ENCODE peak calls at places on chromosomes 5 and 9, in ten cellular contexts. B, Q, J, L, X, C, D, S, I and R are unnamed samples.

GRCh38 chr9:118529210-118529609 is 825.0 kb downstream of the TLR4 start:
- ATAC-seq in I (no peak), B (peak; percentile 96), D (no peak), Q (peak; percentile 98), C (no peak), X (no peak), L (no peak), S (no peak), J (no peak), R (no peak)

GRCh38 chr9:69466151-69466550 is 141.1 kb downstream of the ENTREP1 start:
- ATAC-seq in D (no peak), B (no peak), I (no peak), C (no peak), X (no peak), L (no peak), Q (no peak), J (no peak), S (no peak), R (no peak)

GRCh38 chr5:169244812-169245211 is 56.1 kb downstream of the SLIT3 start:
- ATAC-seq in I (no peak), C (no peak), Q (no peak), L (no peak), B (no peak), X (no peak), S (no peak), J (no peak), D (no peak), R (no peak)

GRCh38 chr9:93346240-93347112 is 105.0 kb upstream of the FAM120A start:
- ATAC-seq in B (peak; percentile 61), L (peak; percentile 72), Q (peak; percentile 81), S (no peak), X (no peak), C (no peak), D (peak; percentile 42), I (no peak), J (no peak), R (peak; percentile 43)

GRCh38 chr5:139342423-139342723 is 719 bp downstream of the PAIP2 start:
- ATAC-seq in X (no peak), J (no peak), L (no peak), Q (no peak), I (peak; percentile 58), S (no peak), B (no peak), D (no peak), C (no peak), R (no peak)

GRCh38 chr5:36629729-36630128 is 23.3 kb downstream of the SLC1A3 start:
- ATAC-seq in S (no peak), D (no peak), Q (no peak), J (no peak), X (no peak), B (peak; percentile 90), L (no peak), I (no peak), C (no peak), R (no peak)

GRCh38 chr5:55160493-55161209 is 680 bp downstream of the GPX8 start:
- ATAC-seq in D (peak; percentile 86), S (peak; percentile 82), Q (peak; percentile 87), B (peak; percentile 79), X (peak; percentile 79), I (no peak), C (no peak), L (peak; percentile 75), J (peak; percentile 85), R (peak; percentile 83)

GRCh38 chr5:26416911-26417310 is 621.5 kb downstream of the CDH9 start:
- ATAC-seq in Q (no peak), J (no peak), I (no peak), S (no peak), C (no peak), D (no peak), L (no peak), B (no peak), X (no peak), R (peak; percentile 22)

GRCh38 chr5:143200781-143201398 is 202.6 kb downstream of the NR3C1 start:
- ATAC-seq in Q (peak; percentile 94), S (peak; percentile 44), B (peak; percentile 99), I (no peak), C (no peak), X (peak; percentile 68), D (peak; percentile 39), L (peak; percentile 62), J (no peak), R (peak; percentile 31)

GRCh38 chr5:141876628-141877477 is 1.4 kb downstream of the PCDH1 start:
- ATAC-seq in L (peak; percentile 32), J (peak; percentile 21), Q (no peak), I (no peak), C (peak; percentile 28), D (peak; percentile 29), X (peak; percentile 15), S (no peak), B (no peak), R (no peak)

GRCh38 chr9:35845824-35846771 is 17.1 kb downstream of the TMEM8B start:
- ATAC-seq in L (peak; percentile 65), I (no peak), J (no peak), C (no peak), B (no peak), Q (no peak), X (no peak), D (no peak), S (no peak), R (no peak)

GRCh38 chr5:93611900-93612898 is 29.2 kb downstream of the NR2F1 start:
- ATAC-seq in Q (peak; percentile 65), B (no peak), C (peak; percentile 38), I (no peak), L (peak; percentile 61), D (peak; percentile 76), J (peak; percentile 11), S (peak; percentile 78), X (peak; percentile 68), R (peak; percentile 39)
- H3K4me1 ChIP-seq in Q (no peaks in the 10 kb centered on the region), B (no peaks in the 10 kb centered on the region), C (peaks cover 7% of the 10 kb centered on the region), I (peaks cover 7% of the 10 kb centered on the region), L (no peaks in the 10 kb centered on the region), D (no peaks in the 10 kb centered on the region), J (peaks cover 10% of the 10 kb centered on the region), S (peaks cover 14% of the 10 kb centered on the region), X (peaks cover 10% of the 10 kb centered on the region), R (peaks cover 2% of the 10 kb centered on the region)

GRCh38 chr5:150339165-150339564 is 18.3 kb upstream of the TCOF1 start:
- ATAC-seq in D (no peak), X (no peak), Q (no peak), J (no peak), I (no peak), S (no peak), B (no peak), L (no peak), C (no peak), R (no peak)

GRCh38 chr5:150338546-150338945 is 19.0 kb upstream of the TCOF1 start:
- ATAC-seq in J (no peak), I (no peak), D (no peak), X (no peak), C (no peak), S (peak; percentile 18), Q (peak; percentile 18), L (no peak), B (peak; percentile 21), R (no peak)

GRCh38 chr5:150341331-150341730 is 16.2 kb upstream of the TCOF1 start:
- ATAC-seq in L (no peak), X (no peak), I (no peak), Q (no peak), D (no peak), C (no peak), S (peak; percentile 26), J (no peak), B (no peak), R (no peak)

GRCh38 chr5:150340614-150341265 is 16.8 kb upstream of the TCOF1 start:
- ATAC-seq in S (peak; percentile 19), X (no peak), B (no peak), Q (no peak), J (no peak), I (no peak), C (no peak), D (no peak), L (no peak), R (no peak)

DNA sequence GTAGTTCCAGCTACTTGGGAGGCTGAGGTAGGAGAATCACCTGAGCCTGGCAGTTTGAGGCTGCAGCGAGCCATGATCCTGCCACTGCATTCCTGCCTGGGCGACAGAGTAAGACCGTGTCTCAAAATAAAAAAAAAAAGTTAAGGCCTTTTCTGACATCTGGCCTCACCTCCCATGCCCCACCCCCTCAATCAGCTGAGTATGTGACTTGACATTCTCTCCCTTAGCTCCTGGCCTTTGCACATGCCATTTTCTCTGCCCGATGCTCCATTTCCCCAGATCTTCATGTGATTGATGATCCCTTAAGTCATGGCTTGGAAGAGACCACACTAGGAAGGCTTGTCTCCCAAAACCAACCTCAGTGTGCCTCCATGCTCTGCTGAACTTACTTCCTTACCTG is 17.7 kb upstream of the TCOF1 start:
- ATAC-seq in X (no peak), Q (no peak), L (no peak), J (no peak), C (no peak), B (no peak), D (no peak), I (no peak), S (no peak), R (no peak)
- H3K4me1 ChIP-seq in X (no peaks in the 10 kb centered on the region), Q (no peaks in the 10 kb centered on the region), L (no peaks in the 10 kb centered on the region), J (no peaks in the 10 kb centered on the region), C (no peaks in the 10 kb centered on the region), B (no peaks in the 10 kb centered on the region), D (no peaks in the 10 kb centered on the region), I (no peaks in the 10 kb centered on the region), S (no peaks in the 10 kb centered on the region), R (no peaks in the 10 kb centered on the region)

GRCh38 chr9:38019731-38020130 is 49.3 kb downstream of the SHB start:
- ATAC-seq in B (no peak), X (no peak), Q (no peak), S (no peak), L (no peak), D (no peak), I (no peak), C (no peak), J (no peak), R (no peak)
- H3K4me1 ChIP-seq in B (peaks cover 50% of the 10 kb centered on the region), X (peaks cover 32% of the 10 kb centered on the region), Q (peaks cover 32% of the 10 kb centered on the region), S (peaks cover 97% of the 10 kb centered on the region), L (peaks cover 52% of the 10 kb centered on the region), D (peaks cover 32% of the 10 kb centered on the region), I (no peaks in the 10 kb centered on the region), C (no peaks in the 10 kb centered on the region), J (peaks cover 87% of the 10 kb centered on the region), R (peaks cover 5% of the 10 kb centered on the region)

GRCh38 chr5:170494036-170494435 is 9.8 kb upstream of the KCNIP1 start:
- ATAC-seq in X (no peak), C (no peak), D (no peak), S (no peak), J (no peak), B (no peak), I (no peak), L (no peak), Q (no peak), R (no peak)

GRCh38 chr5:170497311-170498038 is 6.3 kb upstream of the KCNIP1 start:
- ATAC-seq in L (peak; percentile 13), D (no peak), C (no peak), I (no peak), S (no peak), X (no peak), B (no peak), J (no peak), Q (no peak), R (no peak)

GRCh38 chr5:170493028-170493820 is 10.6 kb upstream of the KCNIP1 start:
- ATAC-seq in Q (no peak), I (no peak), C (no peak), B (no peak), S (no peak), X (no peak), J (no peak), D (no peak), L (no peak), R (no peak)

GRCh38 chr5:170496629-170497028 is 7.2 kb upstream of the KCNIP1 start:
- ATAC-seq in X (no peak), Q (no peak), C (no peak), L (no peak), J (no peak), D (no peak), B (no peak), I (no peak), S (no peak), R (no peak)

GRCh38 chr5:170495796-170496195 is 8.0 kb upstream of the KCNIP1 start:
- ATAC-seq in J (no peak), L (no peak), Q (no peak), B (no peak), I (no peak), D (no peak), S (no peak), X (no peak), C (no peak), R (no peak)
- H3K4me1 ChIP-seq in J (peaks cover 6% of the 10 kb centered on the region), L (peaks cover 7% of the 10 kb centered on the region), Q (no peaks in the 10 kb centered on the region), B (peaks cover 5% of the 10 kb centered on the region), I (no peaks in the 10 kb centered on the region), D (no peaks in the 10 kb centered on the region), S (no peaks in the 10 kb centered on the region), X (peaks cover 3% of the 10 kb centered on the region), C (no peaks in the 10 kb centered on the region), R (no peaks in the 10 kb centered on the region)